ENCODE peak calls at places on chromosome 13, in four cellular contexts. One of them, this sample, is unnamed. For H3K4me1, the result is how much of the 10 kb centered on the place peaks cover.

GRCh38 chr13:45055198-45055901 is 65.0 kb upstream of the GTF2F2 start:
- DNase-seq in kidney: no peak
- DNase-seq in GM23338: no peak
- DNase-seq in mucosa of descending colon: peak
- DNase-seq in this sample: no peak

GRCh38 chr13:111634410-111634809 is 314.0 kb downstream of the TEX29 start:
- DNase-seq in mucosa of descending colon: no peak
- DNase-seq in GM23338: peak
- DNase-seq in kidney: no peak
- DNase-seq in this sample: no peak

GRCh38 chr13:99231726-99232125 is 26.5 kb downstream of the GPR18 start:
- DNase-seq in GM23338: no peak
- DNase-seq in kidney: no peak
- DNase-seq in mucosa of descending colon: no peak
- DNase-seq in this sample: no peak

GRCh38 chr13:27489456-27489855 is 39.1 kb upstream of the MTIF3 start:
- DNase-seq in kidney: no peak
- DNase-seq in mucosa of descending colon: no peak
- DNase-seq in GM23338: no peak
- DNase-seq in this sample: no peak

GRCh38 chr13:36973621-36974268 is 25.4 kb downstream of the ALG5 start:
- DNase-seq in GM23338: no peak
- DNase-seq in mucosa of descending colon: no peak
- DNase-seq in kidney: no peak
- DNase-seq in this sample: no peak

GRCh38 chr13:59666504-59666903 is 497.2 kb downstream of the DIAPH3 start:
- DNase-seq in kidney: no peak
- DNase-seq in mucosa of descending colon: no peak
- DNase-seq in GM23338: no peak
- DNase-seq in this sample: no peak

GRCh38 chr13:112416647-112417046 is 40.5 kb downstream of the SPACA7 start:
- DNase-seq in mucosa of descending colon: no peak
- DNase-seq in kidney: no peak
- DNase-seq in GM23338: no peak
- DNase-seq in this sample: no peak

GRCh38 chr13:66958611-66959010 is 271.5 kb downstream of the PCDH9 start:
- DNase-seq in kidney: no peak
- DNase-seq in mucosa of descending colon: no peak
- DNase-seq in GM23338: no peak
- DNase-seq in this sample: no peak

GRCh38 chr13:25420161-25420560 is 48.4 kb downstream of the ATP8A2 start:
- DNase-seq in kidney: no peak
- DNase-seq in GM23338: peak
- DNase-seq in mucosa of descending colon: no peak
- DNase-seq in this sample: no peak

GRCh38 chr13:98556968-98557591 is 19.8 kb downstream of the STK24 start:
- DNase-seq in GM23338: no peak
- DNase-seq in kidney: no peak
- DNase-seq in mucosa of descending colon: no peak
- DNase-seq in this sample: no peak

GRCh38 chr13:19845758-19846157 is 17.7 kb downstream of the ZMYM5 start:
- DNase-seq in mucosa of descending colon: peak
- DNase-seq in GM23338: no peak
- DNase-seq in kidney: no peak
- DNase-seq in this sample: no peak

GRCh38 chr13:95552539-95553270 is at the start of gene CLDN10:
- DNase-seq in GM23338: peak
- DNase-seq in kidney: peak
- DNase-seq in mucosa of descending colon: no peak
- DNase-seq in this sample: no peak

GRCh38 chr13:39038569-39038898 is 278 bp downstream of the NHLRC3 start:
- DNase-seq in GM23338: no peak
- DNase-seq in kidney: no peak
- DNase-seq in mucosa of descending colon: peak
- DNase-seq in this sample: no peak

GRCh38 chr13:36158606-36159005 is 27.4 kb upstream of the DCLK1 start:
- DNase-seq in kidney: no peak
- DNase-seq in GM23338: no peak
- DNase-seq in mucosa of descending colon: no peak
- DNase-seq in this sample: no peak

GRCh38 chr13:76903544-76904162 is 17.4 kb upstream of the KCTD12 start:
- DNase-seq in mucosa of descending colon: peak
- DNase-seq in GM23338: peak
- DNase-seq in kidney: no peak
- DNase-seq in this sample: peak

GRCh38 chr13:18993884-18994660 is 187.6 kb downstream of the TUBA3C start:
- DNase-seq in GM23338: no peak
- DNase-seq in mucosa of descending colon: no peak
- DNase-seq in kidney: no peak
- DNase-seq in this sample: no peak

GRCh38 chr13:22232186-22232585 is 561.3 kb downstream of the FGF9 start:
- DNase-seq in GM23338: no peak
- DNase-seq in mucosa of descending colon: no peak
- DNase-seq in kidney: no peak
- DNase-seq in this sample: no peak

GRCh38 chr13:78137404-78138142 is 218.9 kb upstream of the EDNRB start:
- DNase-seq in GM23338: peak
- DNase-seq in mucosa of descending colon: peak
- DNase-seq in kidney: no peak
- DNase-seq in this sample: peak

GRCh38 chr13:51811046-51811445 is 7.1 kb upstream of the DHRS12 start:
- DNase-seq in kidney: no peak
- DNase-seq in GM23338: peak
- DNase-seq in mucosa of descending colon: no peak
- DNase-seq in this sample: no peak
- H3K4me3 ChIP-seq in kidney: no peak
- H3K4me3 ChIP-seq in GM23338: no peak
- H3K4me3 ChIP-seq in mucosa of descending colon: no peak
- H3K4me3 ChIP-seq in this sample: no peak

DNA sequence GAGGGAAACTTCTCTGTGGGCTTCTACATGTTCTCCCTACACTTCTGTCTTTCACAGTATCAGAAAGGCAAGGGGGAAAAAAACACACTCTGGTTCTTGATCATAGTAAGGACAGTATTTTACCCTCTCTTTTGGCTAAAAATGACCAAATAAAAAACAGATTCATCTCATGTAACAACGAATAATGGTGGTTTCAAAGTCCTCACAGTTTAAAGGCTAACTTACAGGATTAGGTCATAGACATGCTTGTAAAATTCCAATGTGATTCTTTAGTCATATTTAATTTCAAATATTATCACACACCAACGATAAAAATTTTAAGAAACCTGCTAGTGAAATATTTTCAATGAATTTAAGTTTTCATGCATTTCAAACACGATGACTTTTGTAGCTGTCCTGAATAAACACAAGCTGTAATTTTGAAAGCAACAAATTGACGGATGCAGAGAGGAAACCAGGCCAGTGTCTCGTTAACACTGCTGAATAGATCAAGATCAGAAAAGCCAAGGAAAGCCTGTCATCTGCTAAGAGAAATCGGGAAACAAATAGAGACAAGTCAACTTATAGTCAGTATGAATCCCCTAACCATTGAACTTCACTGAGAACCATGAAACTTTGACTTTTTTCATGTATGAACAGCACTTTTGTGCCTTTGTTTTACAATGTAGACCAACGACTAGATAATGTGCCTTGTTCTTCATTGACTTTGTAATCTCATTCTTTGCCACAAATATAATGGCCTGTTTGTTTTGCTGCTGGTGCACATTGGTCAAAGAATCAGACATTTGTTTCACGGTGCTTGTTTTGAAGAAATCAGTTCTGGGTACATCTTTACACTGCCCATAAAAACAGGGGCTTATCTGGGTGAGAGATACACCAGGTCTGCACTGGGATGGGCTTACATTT is 22.0 kb downstream of the MBNL2 start:
- DNase-seq in GM23338: no peak
- DNase-seq in mucosa of descending colon: no peak
- DNase-seq in kidney: no peak
- DNase-seq in this sample: no peak
- H3K4me1 ChIP-seq in GM23338: under half
- H3K4me1 ChIP-seq in mucosa of descending colon: under half
- H3K4me1 ChIP-seq in kidney: under half
- H3K4me1 ChIP-seq in this sample: under half

DNA sequence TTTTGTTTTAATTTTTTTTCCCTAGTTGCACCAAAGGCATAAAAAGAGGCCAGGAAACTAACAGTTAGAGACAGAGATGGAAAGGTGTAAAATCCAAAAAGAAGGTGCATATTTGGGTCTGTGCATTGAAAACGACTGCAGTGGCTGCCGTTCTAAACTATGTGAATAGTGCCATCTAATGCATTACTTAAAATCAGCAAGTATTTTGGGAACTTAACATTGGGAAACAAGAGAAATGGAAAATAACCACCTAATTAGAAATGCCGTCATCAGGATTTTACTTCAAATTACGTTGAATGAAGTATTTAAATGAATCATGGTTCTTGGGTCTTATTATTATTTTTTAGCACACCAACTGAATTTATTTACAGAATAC is 189.5 kb upstream of the MIR17HG start:
- DNase-seq in mucosa of descending colon: no peak
- DNase-seq in GM23338: no peak
- DNase-seq in kidney: no peak
- DNase-seq in this sample: no peak
- TF ChIP-seq CTCF in mucosa of descending colon: no peak
- TF ChIP-seq CTCF in GM23338: peak
- TF ChIP-seq CTCF in kidney: peak
- TF ChIP-seq CTCF in this sample: peak

GRCh38 chr13:49258097-49258796 is 10.5 kb downstream of the CDADC1 start:
- DNase-seq in mucosa of descending colon: no peak
- DNase-seq in GM23338: no peak
- DNase-seq in kidney: no peak
- DNase-seq in this sample: no peak
- H3K4me3 ChIP-seq in mucosa of descending colon: no peak
- H3K4me3 ChIP-seq in GM23338: no peak
- H3K4me3 ChIP-seq in kidney: peak
- H3K4me3 ChIP-seq in this sample: no peak

GRCh38 chr13:79281335-79281734 is 124.7 kb downstream of the RBM26 start:
- DNase-seq in GM23338: peak
- DNase-seq in kidney: no peak
- DNase-seq in mucosa of descending colon: no peak
- DNase-seq in this sample: no peak

GRCh38 chr13:79283742-79284141 is 122.3 kb downstream of the RBM26 start:
- DNase-seq in kidney: no peak
- DNase-seq in mucosa of descending colon: no peak
- DNase-seq in GM23338: no peak
- DNase-seq in this sample: no peak

GRCh38 chr13:79282508-79282907 is 123.5 kb downstream of the RBM26 start:
- DNase-seq in kidney: no peak
- DNase-seq in GM23338: no peak
- DNase-seq in mucosa of descending colon: no peak
- DNase-seq in this sample: no peak

GRCh38 chr13:79285159-79285558 is 120.9 kb downstream of the RBM26 start:
- DNase-seq in kidney: no peak
- DNase-seq in GM23338: no peak
- DNase-seq in mucosa of descending colon: no peak
- DNase-seq in this sample: no peak

DNA sequence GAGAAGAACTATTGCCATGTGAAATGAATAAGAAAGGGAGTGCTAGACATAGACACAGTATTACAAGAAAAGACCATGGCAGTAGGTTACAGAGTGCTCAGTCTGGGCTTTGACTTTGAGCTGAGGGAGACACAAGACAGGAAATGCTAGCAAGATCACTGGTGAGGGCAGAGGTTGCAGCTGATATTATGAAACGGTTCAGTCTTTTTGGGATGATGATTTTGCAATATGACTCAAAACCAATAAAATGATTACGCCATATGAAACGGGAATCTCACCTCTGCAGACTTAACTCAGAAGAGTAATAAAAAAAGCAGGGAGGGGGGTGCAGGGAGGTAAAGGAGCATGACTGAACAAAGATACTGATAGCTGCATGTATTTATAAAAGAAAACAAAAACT is 123.1 kb downstream of the RBM26 start:
- DNase-seq in mucosa of descending colon: no peak
- DNase-seq in kidney: no peak
- DNase-seq in GM23338: no peak
- DNase-seq in this sample: no peak
- H3K4me1 ChIP-seq in mucosa of descending colon: under half
- H3K4me1 ChIP-seq in kidney: under half
- H3K4me1 ChIP-seq in GM23338: under half
- H3K4me1 ChIP-seq in this sample: under half

GRCh38 chr13:29835280-29836061 is 14.9 kb downstream of the UBL3 start:
- DNase-seq in GM23338: peak
- DNase-seq in mucosa of descending colon: no peak
- DNase-seq in kidney: peak
- DNase-seq in this sample: no peak
- TF ChIP-seq CTCF in GM23338: peak
- TF ChIP-seq CTCF in mucosa of descending colon: no peak
- TF ChIP-seq CTCF in kidney: no peak
- TF ChIP-seq CTCF in this sample: peak

GRCh38 chr13:89550842-89551422 is 1796.6 kb upstream of the MIR17HG start:
- DNase-seq in mucosa of descending colon: no peak
- DNase-seq in kidney: no peak
- DNase-seq in GM23338: no peak
- DNase-seq in this sample: no peak
- H3K4me3 ChIP-seq in mucosa of descending colon: no peak
- H3K4me3 ChIP-seq in kidney: no peak
- H3K4me3 ChIP-seq in GM23338: no peak
- H3K4me3 ChIP-seq in this sample: no peak

DNA sequence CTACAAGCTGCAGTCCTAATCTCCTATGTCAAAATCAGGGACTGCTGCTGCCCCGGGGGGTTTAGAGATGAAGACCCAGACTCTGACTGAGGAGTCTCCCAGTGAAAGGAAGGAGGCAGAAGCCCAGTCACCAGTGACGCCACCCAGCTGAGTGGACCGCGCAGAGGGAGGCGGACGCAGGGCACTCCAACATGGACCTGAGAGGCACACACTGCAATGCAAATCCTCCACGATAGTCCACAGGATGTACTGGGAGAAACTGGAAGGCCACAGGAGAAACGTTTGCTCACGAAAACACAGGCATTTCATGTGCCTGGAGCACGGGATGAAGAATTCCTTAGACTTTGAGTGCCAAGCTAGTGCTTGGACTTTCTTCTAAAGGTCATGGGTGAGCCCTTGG is 58.3 kb downstream of the IRS2 start:
- DNase-seq in GM23338: no peak
- DNase-seq in kidney: no peak
- DNase-seq in mucosa of descending colon: no peak
- DNase-seq in this sample: no peak
- H3K4me1 ChIP-seq in GM23338: under half
- H3K4me1 ChIP-seq in kidney: under half
- H3K4me1 ChIP-seq in mucosa of descending colon: under half
- H3K4me1 ChIP-seq in this sample: under half

This sample was measured in BE2C.